ENCODE peak calls at places on chromosomes 3 and 15, in six cellular contexts. M is A549, X is IMR-90, F is GM12878, W is K562, U is HepG2. P is an unnamed sample.

GRCh38 chr15:92082217-92082843 is 228.8 kb downstream of the SLCO3A1 start:
- DNase-seq in X (peak), W (peak), F (no peak), U (peak), M (peak), P (peak)

GRCh38 chr3:40490916-40491315 is 14.0 kb downstream of the ZNF619 start:
- DNase-seq in U (no peak), F (no peak), M (no peak), W (no peak), X (peak), P (no peak)

GRCh38 chr3:9606108-9606507 is 43.2 kb upstream of the MTMR14 start:
- DNase-seq in X (no peak), M (no peak), W (no peak), U (no peak), F (no peak), P (no peak)

GRCh38 chr3:5078151-5078550 is 43.9 kb upstream of the ARL8B start:
- DNase-seq in X (peak), F (no peak), W (no peak), M (peak), U (no peak), P (no peak)

GRCh38 chr3:129211772-129212171 is 28.1 kb upstream of the CNBP start:
- DNase-seq in F (no peak), X (peak), W (peak), U (peak), M (peak), P (peak)

GRCh38 chr3:129837057-129837631 is 56.4 kb downstream of the TMCC1 start:
- DNase-seq in W (no peak), M (no peak), U (no peak), X (peak), F (no peak), P (no peak)

GRCh38 chr3:133487920-133488540 is 85.5 kb upstream of the CDV3 start:
- DNase-seq in X (peak), M (peak), F (no peak), U (peak), W (peak), P (no peak)

GRCh38 chr15:43239732-43240491 is 19.1 kb upstream of the EPB42 start:
- DNase-seq in X (no peak), W (no peak), U (peak), F (no peak), M (no peak), P (no peak)

GRCh38 chr15:74799843-74800558 is 12.6 kb upstream of the LMAN1L start:
- DNase-seq in U (peak), X (peak), M (peak), F (peak), W (peak), P (peak)

GRCh38 chr3:25441234-25441856 is 13.3 kb downstream of the RARB start:
- DNase-seq in W (peak), M (no peak), F (no peak), X (no peak), U (no peak), P (no peak)

GRCh38 chr15:69225355-69226027 is 65.1 kb downstream of the GLCE start:
- DNase-seq in X (peak), W (no peak), U (peak), M (peak), F (no peak), P (peak)

GRCh38 chr3:14633819-14634424 is 17.6 kb upstream of the CCDC174 start:
- DNase-seq in W (peak), U (peak), F (peak), M (peak), X (peak), P (peak)

GRCh38 chr15:89016549-89017041 is 71.7 kb upstream of the ABHD2 start:
- DNase-seq in U (no peak), M (no peak), F (no peak), X (peak), W (no peak), P (no peak)

GRCh38 chr3:131356006-131356405 is 25.6 kb upstream of the NUDT16 start:
- DNase-seq in M (no peak), U (no peak), F (no peak), W (no peak), X (peak), P (no peak)

GRCh38 chr15:63509933-63510547 is 5.6 kb downstream of the USP3 start:
- DNase-seq in U (no peak), F (no peak), M (no peak), W (no peak), X (peak), P (no peak)

GRCh38 chr3:45536316-45536715 is 58.2 kb upstream of the LIMD1 start:
- DNase-seq in M (no peak), X (no peak), U (no peak), F (no peak), W (no peak), P (no peak)

GRCh38 chr3:197111685-197112084 is 82.1 kb upstream of the MELTF start:
- DNase-seq in F (no peak), U (no peak), W (no peak), M (no peak), X (no peak), P (no peak)

GRCh38 chr3:101890716-101891115 is 41.4 kb downstream of the NFKBIZ start:
- DNase-seq in U (no peak), M (no peak), X (peak), F (no peak), W (no peak), P (no peak)

GRCh38 chr15:89192771-89193170 is 28.6 kb downstream of the RLBP1 start:
- DNase-seq in X (peak), W (no peak), M (no peak), F (no peak), U (no peak), P (no peak)

GRCh38 chr3:64533565-64534317 is 154.1 kb downstream of the ADAMTS9 start:
- DNase-seq in W (peak), M (peak), X (peak), U (peak), F (peak), P (peak)

GRCh38 chr15:66252411-66253295 is 897 bp downstream of the MEGF11 start:
- DNase-seq in W (peak), X (no peak), U (peak), F (no peak), M (peak), P (peak)

GRCh38 chr3:58246148-58247051 is 8.8 kb downstream of the ABHD6 start:
- DNase-seq in U (no peak), M (no peak), W (no peak), X (no peak), F (no peak), P (no peak)

GRCh38 chr15:70053006-70053702 is 44.6 kb downstream of the TLE3 start:
- DNase-seq in X (no peak), U (no peak), W (no peak), M (no peak), F (no peak), P (no peak)

GRCh38 chr3:172047567-172048115 is 8.3 kb downstream of the FNDC3B start:
- DNase-seq in X (no peak), M (no peak), U (no peak), W (no peak), F (no peak), P (no peak)

GRCh38 chr3:194178693-194179092 is 42.7 kb downstream of the HES1 start:
- DNase-seq in M (no peak), U (no peak), X (no peak), W (no peak), F (no peak), P (no peak)

GRCh38 chr3:11560746-11561145 is 83.0 kb downstream of the VGLL4 start:
- DNase-seq in M (no peak), U (no peak), F (no peak), W (no peak), X (no peak), P (no peak)

GRCh38 chr3:63328386-63328785 is 50.3 kb downstream of the SYNPR start:
- DNase-seq in X (peak), U (no peak), M (no peak), F (no peak), W (no peak), P (no peak)

GRCh38 chr3:45198264-45199260 is 27.5 kb downstream of the TMEM158 start:
- DNase-seq in M (no peak), X (peak), U (no peak), F (no peak), W (no peak), P (no peak)

GRCh38 chr3:16741890-16742289 is 136.7 kb upstream of the DAZL start:
- DNase-seq in F (no peak), X (no peak), M (no peak), W (no peak), U (no peak), P (no peak)

GRCh38 chr3:57694146-57694545 is 1.3 kb upstream of the DENND6A start:
- DNase-seq in X (no peak), M (no peak), F (no peak), W (no peak), U (no peak), P (no peak)

GRCh38 chr3:29067014-29067413 is 213.9 kb upstream of the RBMS3 start:
- DNase-seq in F (no peak), W (no peak), M (no peak), X (peak), U (no peak), P (no peak)

DNA sequence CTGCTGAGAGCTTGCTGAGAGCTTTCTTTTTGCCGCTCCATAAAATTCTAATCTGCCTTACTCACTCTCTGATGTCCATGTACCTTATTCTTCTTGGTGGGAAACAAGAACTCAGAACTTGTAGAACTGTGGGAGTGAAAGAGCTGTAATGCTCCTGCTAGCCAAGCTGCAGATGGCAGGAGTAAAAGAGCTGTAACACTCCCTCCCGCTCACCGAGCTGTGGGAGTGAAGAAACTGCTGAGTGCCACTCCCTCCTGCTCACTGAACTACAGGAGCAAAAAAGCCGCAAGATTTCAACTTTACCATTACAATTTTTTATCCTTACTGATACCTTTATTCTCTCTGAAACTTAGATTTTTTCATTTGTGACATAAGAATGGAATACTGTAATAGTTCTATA is 199.1 kb downstream of the SI start:
- DNase-seq in U (no peak), X (no peak), W (no peak), F (no peak), M (no peak), P (no peak)
- TF ChIP-seq BHLHE40 in U (no peak), X (no peak), W (no peak), F (no peak), M (no peak), P (no peak)

DNA sequence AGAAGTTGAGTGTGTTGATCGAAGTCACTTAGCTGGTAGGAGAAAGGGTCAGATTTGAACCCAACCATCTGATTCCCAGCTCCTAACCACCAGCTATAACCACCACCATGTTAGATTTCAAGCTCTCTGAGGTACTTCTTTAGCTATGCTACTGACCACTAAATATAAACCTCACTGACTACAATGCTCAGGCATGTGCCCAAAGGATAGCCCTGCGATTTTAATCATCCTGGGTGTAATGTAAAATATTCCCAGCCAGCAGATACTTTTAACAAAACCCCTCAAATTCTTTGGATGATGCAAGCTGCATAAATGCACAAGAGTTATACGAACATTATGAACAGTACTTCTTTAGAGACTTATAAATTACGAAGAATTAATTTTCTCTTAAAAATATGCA is 115.2 kb upstream of the TSC22D2 start:
- DNase-seq in U (no peak), X (peak), W (no peak), M (no peak), F (no peak), P (no peak)
- TF ChIP-seq BHLHE40 in U (no peak), X (peak), W (no peak), M (no peak), F (no peak), P (no peak)

DNA sequence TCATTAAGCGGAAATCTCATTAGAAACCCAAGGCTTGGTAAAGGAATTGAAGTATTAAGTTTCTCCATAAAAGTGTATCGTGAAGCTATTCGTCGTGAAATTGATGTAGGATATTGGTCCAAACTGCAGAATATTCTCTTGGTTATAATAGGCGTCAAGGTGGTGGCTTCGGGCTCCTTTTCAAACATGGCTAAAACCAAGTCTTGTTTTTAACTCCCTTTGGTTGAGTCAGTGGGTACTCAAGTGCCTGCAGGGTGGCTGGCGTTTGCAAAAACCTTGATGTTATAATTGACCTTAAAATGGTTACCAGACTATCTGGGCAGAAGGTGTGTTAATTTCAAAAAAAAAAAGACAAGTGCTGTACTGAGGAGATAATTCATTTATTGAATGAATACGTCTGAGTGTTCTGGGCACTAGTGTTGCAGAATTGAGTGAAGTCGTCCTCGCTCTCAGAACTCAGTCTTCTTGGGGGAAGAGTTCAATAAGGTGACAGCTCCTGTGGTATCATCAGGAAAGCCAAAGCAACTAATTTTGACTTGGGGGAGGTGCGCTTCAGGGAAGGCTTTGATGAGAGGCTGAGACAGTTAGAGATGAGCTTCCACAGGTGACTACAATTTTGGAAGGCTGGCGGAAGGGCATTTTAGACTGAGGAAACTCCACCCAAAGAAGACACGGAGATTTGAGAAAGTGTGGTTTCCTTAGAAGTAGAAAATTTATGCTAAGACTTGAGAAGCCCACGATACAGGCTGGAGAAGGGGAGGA is 1.6 kb downstream of the UBE2Q2 start:
- DNase-seq in X (no peak), W (no peak), F (no peak), U (no peak), M (no peak), P (no peak)
- TF ChIP-seq BHLHE40 in X (no peak), W (no peak), F (no peak), U (no peak), M (no peak), P (no peak)

GRCh38 chr15:59887211-59887610 is 116.9 kb upstream of the FOXB1 start:
- DNase-seq in X (no peak), W (no peak), U (no peak), M (no peak), F (no peak), P (no peak)

GRCh38 chr15:59886476-59886875 is 117.6 kb upstream of the FOXB1 start:
- DNase-seq in F (no peak), U (no peak), M (no peak), W (no peak), X (no peak), P (no peak)

GRCh38 chr15:59885832-59886231 is 118.3 kb upstream of the FOXB1 start:
- DNase-seq in U (no peak), W (no peak), F (no peak), X (no peak), M (no peak), P (peak)
- TF ChIP-seq BHLHE40 in U (no peak), W (no peak), F (no peak), X (no peak), M (no peak), P (no peak)

DNA sequence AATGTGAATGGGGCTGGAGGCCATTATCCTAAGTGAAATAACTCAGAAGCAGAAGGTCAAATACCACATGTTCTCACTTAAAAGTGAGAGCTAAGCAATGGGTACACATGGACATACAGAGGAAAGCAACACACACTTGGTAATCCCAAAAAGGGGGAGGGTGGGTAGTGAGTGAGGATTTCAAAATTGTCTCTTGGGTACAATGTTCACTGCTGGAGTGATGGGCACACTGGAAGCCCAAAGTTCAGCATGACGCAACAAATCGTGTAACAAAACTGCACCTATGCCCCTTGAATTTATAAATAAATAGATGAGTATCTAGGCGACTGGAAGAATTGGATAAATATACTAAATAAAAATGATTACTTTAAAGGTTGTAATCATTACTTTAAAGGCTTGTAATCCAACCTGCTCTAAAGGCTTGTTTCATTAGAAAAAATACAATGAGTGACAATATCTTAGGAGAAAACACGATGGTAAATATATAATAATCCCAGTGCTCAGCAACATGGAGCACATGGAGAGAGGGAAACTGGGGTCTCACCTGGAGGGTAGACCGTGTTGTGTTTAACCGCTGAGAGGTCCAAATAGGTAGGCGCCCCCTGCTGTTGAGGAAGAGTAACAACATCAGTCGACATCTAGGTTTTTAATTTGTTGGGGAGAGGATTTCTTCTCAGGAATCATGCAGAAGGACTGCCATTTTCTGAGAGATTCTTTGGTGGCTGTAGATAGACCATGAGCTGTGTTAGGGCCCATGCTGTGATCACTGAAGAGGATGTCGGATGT is 78.5 kb upstream of the ROBO1 start:
- DNase-seq in X (no peak), W (peak), M (no peak), U (peak), F (no peak), P (peak)
- TF ChIP-seq BHLHE40 in X (no peak), W (no peak), M (no peak), U (no peak), F (no peak), P (no peak)

GRCh38 chr3:192887701-192888100 is 30.0 kb downstream of the MB21D2 start:
- DNase-seq in U (no peak), W (no peak), X (no peak), F (no peak), M (no peak), P (no peak)

GRCh38 chr3:192890348-192891335 is 27.0 kb downstream of the MB21D2 start:
- DNase-seq in X (no peak), W (no peak), F (no peak), M (no peak), U (no peak), P (no peak)

GRCh38 chr3:192888121-192888520 is 29.5 kb downstream of the MB21D2 start:
- DNase-seq in U (no peak), X (no peak), M (no peak), W (no peak), F (no peak), P (no peak)

GRCh38 chr3:192887047-192887446 is 30.6 kb downstream of the MB21D2 start:
- DNase-seq in U (peak), M (no peak), F (no peak), W (no peak), X (peak), P (no peak)

GRCh38 chr3:192889694-192890093 is 28.0 kb downstream of the MB21D2 start:
- DNase-seq in X (no peak), F (no peak), U (no peak), M (no peak), W (no peak), P (no peak)
- TF ChIP-seq BHLHE40 in X (no peak), F (no peak), U (no peak), M (no peak), W (no peak), P (no peak)

GRCh38 chr15:58342508-58342907 is 89.3 kb upstream of the LIPC start:
- DNase-seq in M (no peak), U (no peak), F (no peak), X (no peak), W (no peak), P (no peak)

GRCh38 chr15:58346361-58346760 is 85.4 kb upstream of the LIPC start:
- DNase-seq in W (no peak), M (no peak), F (no peak), X (no peak), U (no peak), P (no peak)

GRCh38 chr15:58348095-58348812 is 83.5 kb upstream of the LIPC start:
- DNase-seq in U (peak), X (no peak), W (no peak), M (no peak), F (no peak), P (no peak)

GRCh38 chr15:58340176-58340575 is 91.6 kb upstream of the LIPC start:
- DNase-seq in W (no peak), U (no peak), X (peak), F (no peak), M (no peak), P (no peak)

GRCh38 chr15:58344164-58345070 is 87.4 kb upstream of the LIPC start:
- DNase-seq in U (no peak), F (no peak), M (no peak), X (peak), W (no peak), P (no peak)
- TF ChIP-seq BHLHE40 in U (no peak), F (no peak), M (no peak), X (peak), W (no peak), P (no peak)

P was measured in HEK293T.